ENCODE peak calls at places on chromosome 15, in four cellular contexts. One of them, this sample, is unnamed. For H3K27me3, the result is how much of the 10 kb centered on the place peaks cover.

GRCh38 chr15:62391565-62392262 is 226.6 kb upstream of the C2CD4B start:
- DNase-seq in pancreas: peak
- DNase-seq in Peyer's patch: peak
- DNase-seq in upper lobe of right lung: peak
- DNase-seq in this sample: peak

GRCh38 chr15:65935391-65935790 is 66.1 kb downstream of the RAB11A start:
- DNase-seq in upper lobe of right lung: no peak
- DNase-seq in Peyer's patch: no peak
- DNase-seq in pancreas: no peak
- DNase-seq in this sample: no peak

GRCh38 chr15:52162260-52162659 is 28.9 kb downstream of the GNB5 start:
- DNase-seq in Peyer's patch: no peak
- DNase-seq in pancreas: no peak
- DNase-seq in upper lobe of right lung: no peak
- DNase-seq in this sample: no peak

GRCh38 chr15:100849021-100849831 is 30.4 kb upstream of the ALDH1A3 start:
- DNase-seq in Peyer's patch: peak
- DNase-seq in pancreas: peak
- DNase-seq in upper lobe of right lung: peak
- DNase-seq in this sample: peak

GRCh38 chr15:45640610-45641009 is 5.8 kb downstream of the SQOR start:
- DNase-seq in upper lobe of right lung: no peak
- DNase-seq in pancreas: no peak
- DNase-seq in Peyer's patch: no peak
- DNase-seq in this sample: no peak

GRCh38 chr15:45362419-45362818 is 15.9 kb downstream of the GATM start:
- DNase-seq in pancreas: no peak
- DNase-seq in Peyer's patch: no peak
- DNase-seq in upper lobe of right lung: no peak
- DNase-seq in this sample: no peak

GRCh38 chr15:65375871-65376552 is 1.8 kb downstream of the IGDCC3 start:
- DNase-seq in upper lobe of right lung: peak
- DNase-seq in Peyer's patch: peak
- DNase-seq in pancreas: no peak
- DNase-seq in this sample: no peak

GRCh38 chr15:93063796-93064690 is 25.0 kb downstream of the RGMA start:
- DNase-seq in Peyer's patch: no peak
- DNase-seq in pancreas: no peak
- DNase-seq in upper lobe of right lung: no peak
- DNase-seq in this sample: no peak

GRCh38 chr15:90141646-90142045 is 39.4 kb upstream of the IDH2 start:
- DNase-seq in pancreas: no peak
- DNase-seq in upper lobe of right lung: no peak
- DNase-seq in Peyer's patch: no peak
- DNase-seq in this sample: no peak

GRCh38 chr15:27589782-27590181 is 509.3 kb downstream of the OCA2 start:
- DNase-seq in pancreas: no peak
- DNase-seq in upper lobe of right lung: no peak
- DNase-seq in Peyer's patch: no peak
- DNase-seq in this sample: no peak

GRCh38 chr15:63046927-63047760 is 4.6 kb downstream of the TPM1 start:
- DNase-seq in pancreas: no peak
- DNase-seq in upper lobe of right lung: no peak
- DNase-seq in Peyer's patch: no peak
- DNase-seq in this sample: no peak

GRCh38 chr15:93088981-93089854 is at the start of gene RGMA:
- DNase-seq in Peyer's patch: no peak
- DNase-seq in upper lobe of right lung: peak
- DNase-seq in pancreas: peak
- DNase-seq in this sample: no peak

GRCh38 chr15:77454265-77454664 is 33.6 kb downstream of the HMG20A start:
- DNase-seq in Peyer's patch: no peak
- DNase-seq in upper lobe of right lung: no peak
- DNase-seq in pancreas: no peak
- DNase-seq in this sample: no peak

GRCh38 chr15:68258684-68259083 is 18.9 kb upstream of the FEM1B start:
- DNase-seq in Peyer's patch: no peak
- DNase-seq in upper lobe of right lung: no peak
- DNase-seq in pancreas: no peak
- DNase-seq in this sample: no peak

GRCh38 chr15:68224546-68225250 is 4.8 kb downstream of the CLN6 start:
- DNase-seq in Peyer's patch: no peak
- DNase-seq in upper lobe of right lung: no peak
- DNase-seq in pancreas: no peak
- DNase-seq in this sample: no peak

GRCh38 chr15:36358094-36358961 is 221.1 kb upstream of the CDIN1 start:
- DNase-seq in Peyer's patch: no peak
- DNase-seq in upper lobe of right lung: no peak
- DNase-seq in pancreas: no peak
- DNase-seq in this sample: no peak

GRCh38 chr15:101159096-101159935 is 92.5 kb downstream of the CHSY1 start:
- DNase-seq in upper lobe of right lung: no peak
- DNase-seq in Peyer's patch: no peak
- DNase-seq in pancreas: no peak
- DNase-seq in this sample: no peak

GRCh38 chr15:67820992-67821783 is 4.1 kb upstream of the SKOR1 start:
- DNase-seq in upper lobe of right lung: peak
- DNase-seq in pancreas: peak
- DNase-seq in Peyer's patch: peak
- DNase-seq in this sample: no peak

GRCh38 chr15:64111679-64112050 is 15.9 kb downstream of the SNX1 start:
- DNase-seq in upper lobe of right lung: no peak
- DNase-seq in Peyer's patch: no peak
- DNase-seq in pancreas: no peak
- DNase-seq in this sample: no peak

GRCh38 chr15:52257734-52258062 is 37.9 kb downstream of the MYO5C start:
- DNase-seq in pancreas: no peak
- DNase-seq in upper lobe of right lung: no peak
- DNase-seq in Peyer's patch: no peak
- DNase-seq in this sample: no peak

GRCh38 chr15:29050870-29051269 is 165.1 kb downstream of the APBA2 start:
- DNase-seq in pancreas: no peak
- DNase-seq in Peyer's patch: no peak
- DNase-seq in upper lobe of right lung: peak
- DNase-seq in this sample: no peak

GRCh38 chr15:32872606-32873291 is 154.9 kb downstream of the GREM1 start:
- DNase-seq in pancreas: peak
- DNase-seq in upper lobe of right lung: no peak
- DNase-seq in Peyer's patch: no peak
- DNase-seq in this sample: no peak

GRCh38 chr15:56286213-56286612 is 42.5 kb upstream of the RFX7 start:
- DNase-seq in pancreas: no peak
- DNase-seq in Peyer's patch: no peak
- DNase-seq in upper lobe of right lung: no peak
- DNase-seq in this sample: no peak

GRCh38 chr15:93307513-93307912 is 218.5 kb upstream of the RGMA start:
- DNase-seq in pancreas: no peak
- DNase-seq in upper lobe of right lung: no peak
- DNase-seq in Peyer's patch: no peak
- DNase-seq in this sample: no peak

GRCh38 chr15:70217246-70218160 is 119.8 kb upstream of the TLE3 start:
- DNase-seq in upper lobe of right lung: no peak
- DNase-seq in pancreas: no peak
- DNase-seq in Peyer's patch: no peak
- DNase-seq in this sample: no peak

GRCh38 chr15:72272997-72273352 is 621 bp upstream of the PARP6 start:
- DNase-seq in Peyer's patch: no peak
- DNase-seq in upper lobe of right lung: no peak
- DNase-seq in pancreas: no peak
- DNase-seq in this sample: no peak

GRCh38 chr15:82014989-82015388 is 30.8 kb downstream of the MEX3B start:
- DNase-seq in upper lobe of right lung: no peak
- DNase-seq in pancreas: no peak
- DNase-seq in Peyer's patch: no peak
- DNase-seq in this sample: no peak

GRCh38 chr15:60399931-60400330 is 2.1 kb upstream of the ANXA2 start:
- DNase-seq in pancreas: no peak
- DNase-seq in upper lobe of right lung: no peak
- DNase-seq in Peyer's patch: no peak
- DNase-seq in this sample: no peak

GRCh38 chr15:72685301-72685924 is 569 bp downstream of the HIGD2B start:
- DNase-seq in pancreas: no peak
- DNase-seq in upper lobe of right lung: no peak
- DNase-seq in Peyer's patch: no peak
- DNase-seq in this sample: no peak

GRCh38 chr15:72338617-72339321 is 18.8 kb upstream of the CELF6 start:
- DNase-seq in pancreas: no peak
- DNase-seq in Peyer's patch: no peak
- DNase-seq in upper lobe of right lung: no peak
- DNase-seq in this sample: no peak

DNA sequence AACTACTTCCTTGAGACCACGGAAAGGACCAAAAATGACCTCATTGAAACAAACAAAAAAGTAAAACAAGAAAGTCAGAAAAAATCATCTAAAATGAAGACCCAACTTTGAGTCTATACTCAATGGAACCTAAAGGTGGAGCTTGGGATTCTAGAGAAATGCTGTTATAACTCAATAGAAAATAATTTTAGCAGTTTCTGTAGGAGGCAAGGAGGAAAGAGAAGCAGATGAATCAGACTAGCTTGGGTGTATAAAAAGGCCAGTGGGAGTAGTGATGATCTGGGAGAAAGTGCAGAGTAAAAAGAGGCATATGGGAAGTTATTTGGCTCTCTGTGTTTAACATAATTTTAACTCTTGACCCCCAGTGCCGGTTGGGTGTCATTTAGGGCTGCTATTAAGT is 94.4 kb downstream of the TMCO5A start:
- DNase-seq in Peyer's patch: no peak
- DNase-seq in pancreas: no peak
- DNase-seq in upper lobe of right lung: no peak
- DNase-seq in this sample: no peak
- TF ChIP-seq CTCF in Peyer's patch: no peak
- TF ChIP-seq CTCF in pancreas: no peak
- TF ChIP-seq CTCF in upper lobe of right lung: no peak
- TF ChIP-seq CTCF in this sample: no peak

GRCh38 chr15:40097968-40098476 is 10.7 kb downstream of the BMF start:
- DNase-seq in upper lobe of right lung: peak
- DNase-seq in Peyer's patch: peak
- DNase-seq in pancreas: peak
- DNase-seq in this sample: no peak

GRCh38 chr15:40098489-40099261 is 10.0 kb downstream of the BMF start:
- DNase-seq in Peyer's patch: peak
- DNase-seq in upper lobe of right lung: peak
- DNase-seq in pancreas: peak
- DNase-seq in this sample: peak

GRCh38 chr15:40096094-40096876 is 12.4 kb downstream of the BMF start:
- DNase-seq in Peyer's patch: no peak
- DNase-seq in upper lobe of right lung: no peak
- DNase-seq in pancreas: no peak
- DNase-seq in this sample: no peak

GRCh38 chr15:40095381-40096093 is 13.1 kb downstream of the BMF start:
- DNase-seq in pancreas: no peak
- DNase-seq in upper lobe of right lung: peak
- DNase-seq in Peyer's patch: no peak
- DNase-seq in this sample: no peak

DNA sequence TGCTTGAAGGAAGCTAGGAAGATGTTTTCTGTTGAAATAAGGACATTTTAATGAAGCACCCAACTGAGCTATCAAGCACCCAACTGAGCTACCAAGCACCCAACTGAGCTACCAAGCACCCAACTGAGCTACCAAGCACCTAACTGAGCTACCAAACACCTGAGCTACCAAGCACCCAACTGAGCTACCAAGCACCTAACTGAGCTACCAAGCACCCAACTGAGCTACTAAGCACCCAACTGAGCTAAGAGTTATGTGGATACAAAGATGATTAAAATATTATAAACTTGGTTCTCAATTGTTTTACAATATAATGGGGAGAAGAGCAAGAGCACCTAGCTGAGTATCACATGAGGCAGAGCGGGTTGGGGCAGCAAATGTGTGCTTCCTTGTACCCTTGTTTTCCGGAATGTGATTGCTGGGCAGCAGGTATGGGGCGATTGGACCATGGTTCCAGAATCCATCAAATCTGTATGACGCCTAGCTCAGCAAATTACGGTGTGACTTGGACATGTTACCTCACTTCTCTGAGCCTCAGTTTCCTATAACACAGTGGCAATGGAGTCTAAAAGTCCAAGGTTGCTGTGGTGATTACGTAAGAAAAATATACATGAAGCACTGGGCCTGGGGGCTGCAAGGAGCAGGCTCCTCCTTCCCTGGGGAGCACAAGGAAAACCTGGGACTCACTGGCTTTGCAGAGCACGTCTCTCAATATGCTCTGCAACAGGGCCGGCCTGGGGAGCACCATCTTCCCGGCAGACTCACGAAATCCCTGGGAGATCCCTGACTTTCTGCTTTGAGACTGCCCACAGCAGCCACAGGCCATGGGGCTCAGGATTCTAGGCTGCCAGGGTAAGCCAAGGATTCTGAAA is 11.3 kb downstream of the BMF start:
- DNase-seq in Peyer's patch: no peak
- DNase-seq in upper lobe of right lung: no peak
- DNase-seq in pancreas: no peak
- DNase-seq in this sample: no peak
- H3K4me3 ChIP-seq in Peyer's patch: no peak
- H3K4me3 ChIP-seq in upper lobe of right lung: no peak
- H3K4me3 ChIP-seq in pancreas: no peak
- H3K4me3 ChIP-seq in this sample: no peak

DNA sequence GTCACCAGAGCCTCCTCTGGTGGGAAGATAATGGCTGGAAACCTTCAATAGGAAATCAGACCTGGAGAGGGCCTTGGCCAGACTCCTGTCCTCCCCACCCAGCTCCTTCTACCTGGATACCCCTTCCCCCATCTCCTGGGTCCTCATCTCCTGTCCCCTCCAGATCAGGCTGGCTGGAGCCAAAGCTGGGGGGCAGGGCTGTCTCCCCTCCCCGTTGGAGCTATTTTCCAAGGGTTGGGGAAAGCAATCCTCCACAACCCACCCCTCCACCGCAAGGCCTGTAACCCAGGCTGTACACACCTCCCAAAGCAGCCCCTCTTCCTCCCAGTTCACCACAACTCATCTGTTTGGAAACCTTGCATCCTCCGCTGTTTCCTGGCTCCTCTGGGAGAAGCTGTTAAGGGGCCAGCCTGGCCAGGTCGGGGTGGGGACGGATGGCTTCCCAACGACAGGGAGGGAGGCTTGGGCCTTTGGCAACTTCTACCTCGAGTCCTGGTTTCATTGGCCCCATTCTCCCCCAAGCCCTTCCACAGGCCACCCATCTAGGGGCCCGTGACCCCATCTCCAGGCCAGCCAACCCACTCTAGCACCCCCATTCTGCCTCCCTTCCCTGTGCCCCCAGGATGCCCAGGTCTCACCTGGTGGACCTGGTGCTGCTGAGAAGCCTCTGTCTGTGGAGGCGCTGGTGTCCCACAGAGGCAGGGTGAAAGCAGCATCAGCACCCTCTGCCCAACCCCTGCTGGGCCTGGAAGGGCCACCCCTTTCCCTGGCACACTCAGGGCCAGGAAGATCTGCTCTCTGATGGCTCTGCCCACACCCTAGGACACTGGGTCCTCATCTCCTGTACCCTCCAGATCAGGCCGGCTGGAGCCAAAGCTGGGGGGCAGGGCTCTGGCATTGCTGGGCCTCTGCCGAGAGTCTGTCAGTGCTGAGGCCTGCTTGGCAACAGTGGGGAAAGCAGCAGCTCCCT is 22.1 kb upstream of the GOLGA6C start:
- DNase-seq in Peyer's patch: no peak
- DNase-seq in upper lobe of right lung: peak
- DNase-seq in pancreas: peak
- DNase-seq in this sample: no peak
- H3K27me3 ChIP-seq in Peyer's patch: under half
- H3K27me3 ChIP-seq in upper lobe of right lung: under half
- H3K27me3 ChIP-seq in pancreas: under half
- H3K27me3 ChIP-seq in this sample: under half

GRCh38 chr15:44298878-44299277 is 10.4 kb downstream of the GOLM2 start:
- DNase-seq in upper lobe of right lung: no peak
- DNase-seq in Peyer's patch: no peak
- DNase-seq in pancreas: no peak
- DNase-seq in this sample: no peak
- TF ChIP-seq CTCF in upper lobe of right lung: no peak
- TF ChIP-seq CTCF in Peyer's patch: no peak
- TF ChIP-seq CTCF in pancreas: no peak
- TF ChIP-seq CTCF in this sample: peak

This sample was measured in GM06990.